ENCODE peak calls at places on chromosome 16, in six cellular contexts. V is NCI-H748 treated with DMSO at 0.1 percent for 48 hours; Q is CD4-positive, alpha-beta T cell; O is A549; K is upper lobe of right lung; W is ovary. F is an unnamed sample.

GRCh38 chr16:86549076-86549892 is 5.8 kb downstream of the MTHFSD start:
- DNase-seq in V (no peak), Q (no peak), O (no peak), K (no peak), W (no peak), F (no peak)

GRCh38 chr16:50719401-50720337 is 22.2 kb upstream of the CYLD start:
- DNase-seq in V (no peak), Q (no peak), O (no peak), K (no peak), W (no peak), F (no peak)

GRCh38 chr16:74817851-74818250 is 43.2 kb upstream of the FA2H start:
- DNase-seq in V (no peak), Q (no peak), O (no peak), K (no peak), W (no peak), F (no peak)

GRCh38 chr16:8887952-8888560 is 5.9 kb downstream of the LITAFD start:
- DNase-seq in V (no peak), Q (no peak), O (no peak), K (peak), W (no peak), F (no peak)

GRCh38 chr16:84451781-84452180 is 52.7 kb downstream of the MEAK7 start:
- DNase-seq in V (no peak), Q (no peak), O (no peak), K (peak), W (no peak), F (no peak)

GRCh38 chr16:78770353-78771091 is 671.1 kb downstream of the WWOX start:
- DNase-seq in V (peak), Q (peak), O (peak), K (peak), W (peak), F (no peak)

GRCh38 chr16:31201511-31202401 is 804 bp downstream of the PYCARD start:
- DNase-seq in V (no peak), Q (no peak), O (no peak), K (peak), W (peak), F (no peak)

GRCh38 chr16:11004351-11004750 is 60.0 kb downstream of the CLEC16A start:
- DNase-seq in V (no peak), Q (no peak), O (no peak), K (no peak), W (no peak), F (no peak)

GRCh38 chr16:54817432-54817831 is 113.2 kb upstream of the IRX5 start:
- DNase-seq in V (peak), Q (no peak), O (peak), K (no peak), W (no peak), F (no peak)

GRCh38 chr16:80836846-80837245 is 32.4 kb upstream of the CDYL2 start:
- DNase-seq in V (no peak), Q (no peak), O (no peak), K (no peak), W (no peak), F (no peak)

GRCh38 chr16:12902511-12903324 is 1.3 kb downstream of the SHISA9 start:
- DNase-seq in V (no peak), Q (no peak), O (no peak), K (no peak), W (no peak), F (no peak)

GRCh38 chr16:7338826-7339225 is 6.2 kb downstream of the RBFOX1 start:
- DNase-seq in V (no peak), Q (no peak), O (no peak), K (no peak), W (no peak), F (no peak)

GRCh38 chr16:15403392-15403995 is 7.9 kb downstream of the MPV17L start:
- DNase-seq in V (no peak), Q (no peak), O (no peak), K (no peak), W (no peak), F (no peak)

GRCh38 chr16:57994778-57995177 is 5.7 kb downstream of the ZNF319 start:
- DNase-seq in V (no peak), Q (no peak), O (no peak), K (peak), W (no peak), F (no peak)

GRCh38 chr16:87895641-87896141 is 26.4 kb upstream of the SLC7A5 start:
- DNase-seq in V (no peak), Q (peak), O (no peak), K (no peak), W (no peak), F (no peak)

GRCh38 chr16:67645397-67646121 is 615 bp downstream of the CARMIL2 start:
- DNase-seq in V (no peak), Q (no peak), O (no peak), K (no peak), W (no peak), F (no peak)

GRCh38 chr16:83705856-83706255 is 101.9 kb upstream of the HSBP1 start:
- DNase-seq in V (no peak), Q (no peak), O (no peak), K (no peak), W (no peak), F (no peak)

GRCh38 chr16:31754998-31755615 is 118.5 kb upstream of the ZNF267 start:
- DNase-seq in V (no peak), Q (no peak), O (no peak), K (no peak), W (no peak), F (no peak)

GRCh38 chr16:52077656-52078055 is 469.3 kb downstream of the TOX3 start:
- DNase-seq in V (no peak), Q (no peak), O (no peak), K (no peak), W (no peak), F (no peak)

GRCh38 chr16:74570412-74571301 is 36.3 kb downstream of the GLG1 start:
- DNase-seq in V (no peak), Q (no peak), O (no peak), K (no peak), W (no peak), F (no peak)

GRCh38 chr16:49621240-49622083 is 234.4 kb downstream of the ZNF423 start:
- DNase-seq in V (no peak), Q (no peak), O (no peak), K (no peak), W (peak), F (no peak)

GRCh38 chr16:53415504-53415903 is 18.8 kb upstream of the RBL2 start:
- DNase-seq in V (peak), Q (no peak), O (no peak), K (no peak), W (no peak), F (no peak)

F was measured in NCI-H1417 treated with DMSO at 0.1 percent for 48 hours.